ENCODE peak calls at places on chromosomes 13 and 19, in four cellular contexts. P, S, Y and R are unnamed samples.
A peak's percentile ranks its signal among the peaks of the same experiment; 100 is the strongest.

GRCh38 chr19:10762656-10763055 is 44.8 kb downstream of the DNM2 start:
- DNase-seq in P (no peak), Y (no peak), S (no peak), R (no peak)

GRCh38 chr13:21395953-21396352 is 63.1 kb downstream of the ZDHHC20 start:
- DNase-seq in Y (no peak), P (no peak), S (no peak), R (no peak)

GRCh38 chr19:16013851-16014840 is 62.1 kb upstream of the TPM4 start:
- DNase-seq in S (no peak), Y (no peak), P (no peak), R (no peak)

GRCh38 chr19:6536138-6536671 is 5.4 kb downstream of the TNFSF9 start:
- DNase-seq in Y (peak; percentile 27), S (no peak), P (peak; percentile 38), R (peak; percentile 22)

GRCh38 chr19:41792513-41793413 is 3.6 kb upstream of the CEACAM3 start:
- DNase-seq in P (peak; percentile 56), Y (peak; percentile 15), S (peak; percentile 59), R (peak; percentile 59)

GRCh38 chr19:15265849-15266248 is 33.6 kb upstream of the EPHX3 start:
- DNase-seq in P (peak; percentile 98), Y (peak; percentile 86), S (peak; percentile 95), R (peak; percentile 99)

GRCh38 chr19:27851543-27852060 is 1361.3 kb downstream of the UQCRFS1 start:
- DNase-seq in P (no peak), S (no peak), Y (no peak), R (no peak)

GRCh38 chr19:3968556-3969434 is 2.1 kb downstream of the DAPK3 start:
- DNase-seq in Y (peak; percentile 99), S (peak; percentile 99), P (peak; percentile 100), R (peak; percentile 99)

GRCh38 chr13:43545317-43545874 is 241.4 kb downstream of the ENOX1 start:
- DNase-seq in S (peak; percentile 9), P (peak; percentile 72), Y (peak; percentile 6), R (peak; percentile 60)

GRCh38 chr19:33427801-33428626 is 54.5 kb downstream of the CEBPG start:
- DNase-seq in S (no peak), P (no peak), Y (no peak), R (no peak)

GRCh38 chr13:105806335-105806920 is 729.0 kb downstream of the EFNB2 start:
- DNase-seq in Y (peak; percentile 19), S (no peak), P (peak; percentile 8), R (no peak)

GRCh38 chr19:13277104-13277809 is 127.0 kb downstream of the IER2 start:
- DNase-seq in S (peak; percentile 68), Y (peak; percentile 75), P (peak; percentile 83), R (peak; percentile 86)

GRCh38 chr19:29630661-29631060 is 24.6 kb downstream of the POP4 start:
- DNase-seq in P (no peak), Y (no peak), S (peak; percentile 31), R (no peak)

GRCh38 chr19:15025237-15025636 is 24.0 kb upstream of the CASP14 start:
- DNase-seq in Y (no peak), P (no peak), S (no peak), R (no peak)

GRCh38 chr13:39381456-39381855 is 221.5 kb downstream of the LHFPL6 start:
- DNase-seq in S (no peak), Y (no peak), P (no peak), R (no peak)

GRCh38 chr13:110266983-110267382 is 40.0 kb downstream of the COL4A1 start:
- DNase-seq in Y (no peak), S (no peak), P (no peak), R (no peak)

GRCh38 chr13:110265341-110265681 is 41.6 kb downstream of the COL4A1 start:
- DNase-seq in Y (no peak), S (no peak), P (no peak), R (no peak)

GRCh38 chr13:110265682-110266430 is 41.1 kb downstream of the COL4A1 start:
- DNase-seq in Y (no peak), P (no peak), S (no peak), R (no peak)

GRCh38 chr13:110264685-110265275 is 42.2 kb downstream of the COL4A1 start:
- DNase-seq in S (no peak), Y (no peak), P (no peak), R (no peak)

GRCh38 chr13:110266431-110266809 is 40.5 kb downstream of the COL4A1 start:
- DNase-seq in Y (no peak), S (no peak), P (no peak), R (no peak)
- H3K4me3 ChIP-seq in Y (no peak overlapping the region), S (no peak overlapping the region), P (no peak overlapping the region), R (no peak overlapping the region)

GRCh38 chr19:37511186-37511585 is 4.4 kb downstream of the ZNF793 start:
- DNase-seq in Y (no peak), P (no peak), S (no peak), R (no peak)
- TF ChIP-seq CTCF in Y (no peak), P (no peak), S (no peak), R (no peak)

DNA sequence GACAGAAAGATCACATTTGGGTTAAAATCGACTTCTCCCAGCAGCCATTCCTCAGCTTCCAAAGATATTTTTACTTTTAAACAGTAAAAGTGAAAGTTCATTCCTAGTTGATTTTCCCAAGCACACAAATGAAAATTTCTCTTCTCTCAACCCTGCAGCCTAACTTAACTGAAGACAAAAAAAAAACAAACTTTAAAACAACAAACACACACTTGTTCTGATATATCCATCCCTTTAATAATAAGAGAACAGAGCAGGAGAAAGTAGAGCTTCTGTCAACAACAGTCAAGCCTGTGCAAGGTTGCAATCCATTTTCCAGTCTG is 72.9 kb downstream of the STK24 start:
- DNase-seq in S (no peak), P (no peak), Y (no peak), R (no peak)
- H3K4me3 ChIP-seq in S (no peak overlapping the region), P (no peak overlapping the region), Y (no peak overlapping the region), R (peak overlapping the region; percentile 34)

GRCh38 chr13:94716016-94716415 is 3.7 kb upstream of the SOX21 start:
- DNase-seq in S (no peak), Y (no peak), P (no peak), R (no peak)
- TF ChIP-seq CTCF in S (peak; percentile 20), Y (peak; percentile 48), P (peak; percentile 33), R (peak; percentile 24)